ENCODE peak calls at places on chromosomes 3 and 15, in eight cellular contexts. One of them, this sample, is unnamed.

GRCh38 chr15:77025941-77026411 is 31.1 kb downstream of the PSTPIP1 start:
- DNase-seq in transverse colon: peak; percentile 7
- DNase-seq in right lobe of liver: peak; percentile 34
- DNase-seq in Peyer's patch: peak; percentile 34
- DNase-seq in A549: no peak
- DNase-seq in foreskin keratinocyte: no peak
- DNase-seq in body of pancreas: peak; percentile 4
- DNase-seq in SK-N-SH: no peak
- DNase-seq in this sample: no peak

GRCh38 chr3:46221368-46221767 is 13.3 kb upstream of the CCR1 start:
- DNase-seq in foreskin keratinocyte: no peak
- DNase-seq in transverse colon: no peak
- DNase-seq in right lobe of liver: no peak
- DNase-seq in SK-N-SH: no peak
- DNase-seq in Peyer's patch: no peak
- DNase-seq in body of pancreas: no peak
- DNase-seq in A549: no peak
- DNase-seq in this sample: no peak

GRCh38 chr15:43828061-43828657 is 1.4 kb downstream of the WDR76 start:
- DNase-seq in SK-N-SH: peak; percentile 23
- DNase-seq in foreskin keratinocyte: no peak
- DNase-seq in Peyer's patch: no peak
- DNase-seq in A549: no peak
- DNase-seq in right lobe of liver: no peak
- DNase-seq in transverse colon: no peak
- DNase-seq in body of pancreas: no peak
- DNase-seq in this sample: no peak

GRCh38 chr15:81747026-81747425 is 298.8 kb downstream of the MEX3B start:
- DNase-seq in right lobe of liver: no peak
- DNase-seq in SK-N-SH: no peak
- DNase-seq in transverse colon: no peak
- DNase-seq in A549: no peak
- DNase-seq in body of pancreas: no peak
- DNase-seq in foreskin keratinocyte: no peak
- DNase-seq in Peyer's patch: no peak
- DNase-seq in this sample: no peak

GRCh38 chr3:105752791-105753415 is 115.9 kb downstream of the CBLB start:
- DNase-seq in Peyer's patch: no peak
- DNase-seq in right lobe of liver: no peak
- DNase-seq in SK-N-SH: peak; percentile 52
- DNase-seq in foreskin keratinocyte: peak; percentile 47
- DNase-seq in body of pancreas: no peak
- DNase-seq in transverse colon: peak; percentile 27
- DNase-seq in A549: no peak
- DNase-seq in this sample: no peak

GRCh38 chr3:21920431-21920830 is 169.4 kb upstream of the ZNF385D start:
- DNase-seq in Peyer's patch: no peak
- DNase-seq in SK-N-SH: no peak
- DNase-seq in right lobe of liver: no peak
- DNase-seq in A549: no peak
- DNase-seq in transverse colon: no peak
- DNase-seq in foreskin keratinocyte: peak; percentile 62
- DNase-seq in body of pancreas: no peak
- DNase-seq in this sample: no peak

GRCh38 chr15:98124576-98124975 is 164.1 kb downstream of the ARRDC4 start:
- DNase-seq in foreskin keratinocyte: peak; percentile 84
- DNase-seq in right lobe of liver: no peak
- DNase-seq in transverse colon: no peak
- DNase-seq in SK-N-SH: no peak
- DNase-seq in A549: no peak
- DNase-seq in body of pancreas: no peak
- DNase-seq in Peyer's patch: no peak
- DNase-seq in this sample: no peak

GRCh38 chr3:52240059-52240885 is 1.3 kb upstream of the TWF2 start:
- DNase-seq in body of pancreas: peak; percentile 68
- DNase-seq in SK-N-SH: peak; percentile 82
- DNase-seq in Peyer's patch: peak; percentile 46
- DNase-seq in foreskin keratinocyte: peak; percentile 82
- DNase-seq in right lobe of liver: peak; percentile 72
- DNase-seq in transverse colon: peak; percentile 62
- DNase-seq in A549: no peak
- DNase-seq in this sample: peak; percentile 64

GRCh38 chr15:70206668-70207067 is 109.0 kb upstream of the TLE3 start:
- DNase-seq in Peyer's patch: peak; percentile 0
- DNase-seq in body of pancreas: no peak
- DNase-seq in transverse colon: no peak
- DNase-seq in right lobe of liver: no peak
- DNase-seq in A549: no peak
- DNase-seq in SK-N-SH: no peak
- DNase-seq in foreskin keratinocyte: no peak
- DNase-seq in this sample: no peak

GRCh38 chr15:98441599-98441998 is 206.7 kb upstream of the IGF1R start:
- DNase-seq in transverse colon: no peak
- DNase-seq in right lobe of liver: no peak
- DNase-seq in body of pancreas: no peak
- DNase-seq in foreskin keratinocyte: no peak
- DNase-seq in A549: no peak
- DNase-seq in Peyer's patch: no peak
- DNase-seq in SK-N-SH: no peak
- DNase-seq in this sample: no peak

GRCh38 chr15:45583731-45584639 is 3.2 kb upstream of the BLOC1S6 start:
- DNase-seq in body of pancreas: no peak
- DNase-seq in SK-N-SH: no peak
- DNase-seq in A549: no peak
- DNase-seq in Peyer's patch: no peak
- DNase-seq in right lobe of liver: no peak
- DNase-seq in transverse colon: no peak
- DNase-seq in foreskin keratinocyte: no peak
- DNase-seq in this sample: peak; percentile 51

GRCh38 chr3:160924776-160925175 is 168.7 kb downstream of the PPM1L start:
- DNase-seq in A549: no peak
- DNase-seq in body of pancreas: no peak
- DNase-seq in foreskin keratinocyte: no peak
- DNase-seq in transverse colon: no peak
- DNase-seq in Peyer's patch: no peak
- DNase-seq in right lobe of liver: no peak
- DNase-seq in SK-N-SH: no peak
- DNase-seq in this sample: no peak

GRCh38 chr3:38457111-38458003 is 3.7 kb downstream of the ACVR2B start:
- DNase-seq in A549: no peak
- DNase-seq in transverse colon: no peak
- DNase-seq in foreskin keratinocyte: no peak
- DNase-seq in right lobe of liver: no peak
- DNase-seq in body of pancreas: peak; percentile 31
- DNase-seq in SK-N-SH: no peak
- DNase-seq in Peyer's patch: no peak
- DNase-seq in this sample: no peak

GRCh38 chr3:24215518-24215917 is 270.4 kb downstream of the NR1D2 start:
- DNase-seq in Peyer's patch: no peak
- DNase-seq in body of pancreas: no peak
- DNase-seq in right lobe of liver: no peak
- DNase-seq in A549: no peak
- DNase-seq in transverse colon: no peak
- DNase-seq in foreskin keratinocyte: no peak
- DNase-seq in SK-N-SH: no peak
- DNase-seq in this sample: no peak
- TF ChIP-seq CTCF in Peyer's patch: no peak
- TF ChIP-seq CTCF in body of pancreas: no peak
- TF ChIP-seq CTCF in right lobe of liver: no peak
- TF ChIP-seq CTCF in A549: no peak
- TF ChIP-seq CTCF in transverse colon: no peak
- TF ChIP-seq CTCF in foreskin keratinocyte: no peak
- TF ChIP-seq CTCF in SK-N-SH: no peak
- TF ChIP-seq CTCF in this sample: no peak

GRCh38 chr3:159850481-159850880 is 138.2 kb upstream of the IL12A start:
- DNase-seq in body of pancreas: no peak
- DNase-seq in foreskin keratinocyte: no peak
- DNase-seq in transverse colon: no peak
- DNase-seq in SK-N-SH: no peak
- DNase-seq in A549: no peak
- DNase-seq in right lobe of liver: no peak
- DNase-seq in Peyer's patch: no peak
- DNase-seq in this sample: no peak

GRCh38 chr3:159845737-159846136 is 142.9 kb upstream of the IL12A start:
- DNase-seq in right lobe of liver: no peak
- DNase-seq in SK-N-SH: no peak
- DNase-seq in A549: no peak
- DNase-seq in body of pancreas: no peak
- DNase-seq in transverse colon: no peak
- DNase-seq in foreskin keratinocyte: no peak
- DNase-seq in Peyer's patch: no peak
- DNase-seq in this sample: no peak

GRCh38 chr3:159846255-159846654 is 142.4 kb upstream of the IL12A start:
- DNase-seq in Peyer's patch: no peak
- DNase-seq in transverse colon: no peak
- DNase-seq in right lobe of liver: no peak
- DNase-seq in body of pancreas: no peak
- DNase-seq in A549: no peak
- DNase-seq in SK-N-SH: no peak
- DNase-seq in foreskin keratinocyte: no peak
- DNase-seq in this sample: no peak

GRCh38 chr3:159844801-159845261 is 143.8 kb upstream of the IL12A start:
- DNase-seq in foreskin keratinocyte: no peak
- DNase-seq in transverse colon: no peak
- DNase-seq in body of pancreas: no peak
- DNase-seq in right lobe of liver: no peak
- DNase-seq in A549: no peak
- DNase-seq in Peyer's patch: no peak
- DNase-seq in SK-N-SH: no peak
- DNase-seq in this sample: no peak

DNA sequence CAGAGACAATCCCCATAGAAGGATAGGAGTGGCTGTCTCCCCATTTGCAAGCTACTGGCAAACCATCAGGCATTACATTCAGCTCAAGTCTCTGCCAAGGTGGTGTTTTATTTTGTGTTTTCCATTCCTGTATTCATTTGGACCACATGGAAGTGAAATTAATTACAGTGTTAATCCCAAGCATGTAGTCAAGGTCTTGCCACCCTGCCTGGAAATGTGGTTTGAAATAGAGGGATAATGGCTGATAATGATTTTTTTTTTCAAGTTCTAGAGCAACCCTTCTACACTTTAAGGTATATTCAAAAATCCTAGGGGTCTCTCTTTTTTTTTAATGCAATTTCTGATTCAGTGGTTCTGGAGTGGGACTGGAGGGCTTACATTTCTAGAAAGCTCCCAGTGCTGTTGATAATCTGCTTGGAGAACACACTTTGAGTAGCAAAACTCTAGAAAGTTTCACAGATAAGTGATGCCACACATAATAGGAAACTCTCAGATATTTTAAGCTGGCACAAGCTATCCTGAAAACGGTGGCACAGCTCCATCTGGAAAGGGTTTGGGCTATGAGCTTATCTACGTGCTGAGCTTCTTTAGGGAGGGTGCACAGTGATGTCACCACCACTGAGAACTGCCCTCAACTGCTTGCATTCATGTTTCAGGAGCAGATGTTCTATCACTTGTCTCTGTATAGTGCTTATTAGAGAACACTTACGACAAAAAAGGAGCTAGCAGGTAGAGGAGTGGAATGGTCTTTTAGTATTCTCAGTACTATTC is 140.1 kb upstream of the IL12A start:
- DNase-seq in right lobe of liver: no peak
- DNase-seq in Peyer's patch: no peak
- DNase-seq in transverse colon: no peak
- DNase-seq in A549: no peak
- DNase-seq in body of pancreas: no peak
- DNase-seq in foreskin keratinocyte: no peak
- DNase-seq in SK-N-SH: no peak
- DNase-seq in this sample: no peak
- H3K27ac ChIP-seq in right lobe of liver: no peak overlapping the region
- H3K27ac ChIP-seq in Peyer's patch: no peak overlapping the region
- H3K27ac ChIP-seq in transverse colon: no peak overlapping the region
- H3K27ac ChIP-seq in A549: no peak overlapping the region
- H3K27ac ChIP-seq in body of pancreas: no peak overlapping the region
- H3K27ac ChIP-seq in foreskin keratinocyte: no peak overlapping the region
- H3K27ac ChIP-seq in SK-N-SH: peak overlapping the region; percentile 60
- H3K27ac ChIP-seq in this sample: no peak overlapping the region

DNA sequence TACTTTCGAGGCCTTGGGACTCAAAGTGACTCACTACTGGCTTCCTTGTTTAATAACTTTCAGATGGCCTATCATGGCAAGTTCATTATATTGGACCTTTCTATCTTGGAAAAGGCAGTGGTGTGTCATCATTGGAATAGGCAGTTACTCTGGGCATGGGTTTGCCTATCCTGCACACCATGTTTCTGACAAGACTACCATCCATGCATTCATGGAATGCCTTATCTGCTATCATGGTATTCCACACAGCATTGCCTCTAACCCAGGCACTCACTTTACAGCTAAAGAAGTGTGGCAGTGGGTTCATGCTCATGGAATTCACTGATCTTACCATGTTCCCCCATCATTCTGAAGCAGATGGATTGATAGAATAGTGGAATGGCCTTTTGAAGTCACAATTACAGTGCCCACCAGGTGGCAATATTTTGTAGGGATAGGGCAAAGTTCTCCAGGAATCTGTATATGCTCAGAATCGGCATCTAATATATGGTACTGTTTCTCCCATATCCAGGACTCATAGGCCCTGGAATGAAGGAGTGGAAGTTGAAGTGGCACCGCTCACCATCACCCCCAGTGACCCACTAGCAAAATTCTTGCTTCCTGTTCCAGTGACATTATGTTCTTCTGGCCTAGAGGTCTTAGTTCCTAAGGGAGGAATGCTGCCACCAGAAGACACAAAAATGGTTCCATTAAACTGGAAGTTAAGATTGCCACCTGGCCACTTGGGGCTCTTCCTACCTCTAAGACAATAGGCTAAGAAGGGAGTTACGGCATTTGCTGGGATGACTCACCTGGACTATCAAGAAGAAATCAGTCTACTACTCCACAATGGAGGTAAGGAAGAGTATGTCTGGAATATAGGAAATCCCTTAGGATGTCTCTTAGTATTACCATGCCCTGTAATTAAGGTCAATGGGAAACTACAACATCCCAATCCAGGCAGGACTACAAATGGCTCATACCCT is 1161.4 kb downstream of the SI start:
- DNase-seq in Peyer's patch: no peak
- DNase-seq in A549: no peak
- DNase-seq in SK-N-SH: peak; percentile 3
- DNase-seq in right lobe of liver: no peak
- DNase-seq in body of pancreas: peak; percentile 13
- DNase-seq in transverse colon: no peak
- DNase-seq in foreskin keratinocyte: no peak
- DNase-seq in this sample: no peak
- TF ChIP-seq CTCF in Peyer's patch: no peak
- TF ChIP-seq CTCF in A549: no peak
- TF ChIP-seq CTCF in SK-N-SH: no peak
- TF ChIP-seq CTCF in right lobe of liver: peak; percentile 21
- TF ChIP-seq CTCF in body of pancreas: peak; percentile 45
- TF ChIP-seq CTCF in transverse colon: no peak
- TF ChIP-seq CTCF in foreskin keratinocyte: no peak
- TF ChIP-seq CTCF in this sample: no peak

DNA sequence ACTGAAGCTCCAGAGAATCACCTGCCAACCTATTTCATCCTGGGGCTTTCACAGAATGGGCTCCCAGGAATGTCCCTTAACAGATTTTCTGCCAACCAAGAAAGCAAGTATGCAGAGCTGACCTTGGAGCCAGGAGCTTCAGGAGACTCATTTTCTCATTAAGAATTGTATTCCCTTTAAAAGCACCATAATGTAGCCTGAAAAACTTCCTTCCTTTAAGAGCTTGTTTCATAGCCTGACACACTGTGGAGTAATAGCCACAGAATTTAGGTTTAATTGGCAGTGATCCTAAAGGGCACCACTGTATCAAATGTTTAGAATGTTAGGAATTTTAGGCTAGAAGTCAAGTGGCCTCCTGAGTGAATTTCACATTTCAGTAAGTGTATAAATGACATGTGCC is 309.8 kb downstream of the GBE1 start:
- DNase-seq in transverse colon: no peak
- DNase-seq in right lobe of liver: no peak
- DNase-seq in foreskin keratinocyte: peak; percentile 59
- DNase-seq in SK-N-SH: no peak
- DNase-seq in A549: no peak
- DNase-seq in body of pancreas: no peak
- DNase-seq in Peyer's patch: no peak
- DNase-seq in this sample: no peak
- H3K27ac ChIP-seq in transverse colon: no peak overlapping the region
- H3K27ac ChIP-seq in right lobe of liver: no peak overlapping the region
- H3K27ac ChIP-seq in foreskin keratinocyte: no peak overlapping the region
- H3K27ac ChIP-seq in SK-N-SH: no peak overlapping the region
- H3K27ac ChIP-seq in A549: no peak overlapping the region
- H3K27ac ChIP-seq in body of pancreas: no peak overlapping the region
- H3K27ac ChIP-seq in Peyer's patch: no peak overlapping the region
- H3K27ac ChIP-seq in this sample: no peak overlapping the region

This sample was measured in lung.